ENCODE peak calls at places on chromosomes 7 and 10, in seven cellular contexts. L is hippocampal formation, V is AML-193, K is lung microvascular endothelial cell, Y is neuronal stem cell, S is mesothelial cell of epicardium, G is kidney epithelial cell. A is an unnamed sample.
A peak's percentile ranks its signal among the peaks of the same experiment; 100 is the strongest.

GRCh38 chr7:157875230-157876179 is 538.7 kb downstream of the DNAJB6 start:
- DNase-seq in S (no peak), V (no peak), G (no peak), L (no peak), Y (peak; percentile 57), K (no peak), A (no peak)

GRCh38 chr10:1348773-1349050 is 292.5 kb downstream of the WDR37 start:
- DNase-seq in S (no peak), L (no peak), K (no peak), Y (no peak), G (no peak), V (no peak), A (no peak)

GRCh38 chr7:79341902-79342301 is 111.6 kb downstream of the MAGI2 start:
- DNase-seq in G (no peak), Y (no peak), S (no peak), K (peak; percentile 11), L (no peak), V (no peak), A (no peak)

GRCh38 chr10:8444630-8445029 is 390.1 kb downstream of the GATA3 start:
- DNase-seq in Y (no peak), K (no peak), G (no peak), V (no peak), L (no peak), S (no peak), A (peak; percentile 3)

GRCh38 chr10:131689954-131690669 is 210.7 kb upstream of the PPP2R2D start:
- DNase-seq in Y (no peak), L (no peak), V (no peak), S (no peak), G (no peak), K (no peak), A (no peak)

GRCh38 chr10:127872011-127872741 is 20.6 kb downstream of the CLRN3 start:
- DNase-seq in Y (no peak), L (no peak), K (no peak), G (no peak), S (no peak), V (no peak), A (no peak)

GRCh38 chr7:73451780-73452398 is 18.3 kb downstream of the FZD9 start:
- DNase-seq in S (no peak), V (peak; percentile 59), Y (peak; percentile 47), K (peak; percentile 71), L (peak; percentile 3), G (no peak), A (peak; percentile 60)

GRCh38 chr10:129055966-129056365 is 411.1 kb upstream of the MGMT start:
- DNase-seq in G (no peak), K (no peak), L (no peak), Y (no peak), V (no peak), S (no peak), A (no peak)

GRCh38 chr7:40232242-40232929 is 97.6 kb downstream of the SUGCT start:
- DNase-seq in G (peak; percentile 38), V (peak; percentile 20), S (no peak), L (no peak), Y (peak; percentile 26), K (peak; percentile 68), A (peak; percentile 47)

GRCh38 chr10:16792675-16793074 is 24.5 kb downstream of the RSU1 start:
- DNase-seq in L (no peak), K (no peak), Y (no peak), V (no peak), G (no peak), S (no peak), A (no peak)

GRCh38 chr7:129489491-129489890 is 12.8 kb upstream of the SMKR1 start:
- DNase-seq in L (no peak), K (no peak), S (no peak), V (no peak), G (no peak), Y (no peak), A (no peak)

GRCh38 chr7:151598045-151598444 is 78.3 kb upstream of the RHEB start:
- DNase-seq in L (no peak), V (no peak), K (peak; percentile 40), S (no peak), Y (no peak), G (peak; percentile 94), A (no peak)

GRCh38 chr10:72503694-72504438 is 122.0 kb downstream of the MICU1 start:
- DNase-seq in G (no peak), L (no peak), Y (no peak), K (no peak), S (no peak), V (no peak), A (no peak)

GRCh38 chr10:98886686-98887085 is 349.0 kb downstream of the HPSE2 start:
- DNase-seq in Y (no peak), S (no peak), G (no peak), V (peak; percentile 56), L (no peak), K (no peak), A (no peak)

GRCh38 chr7:40979296-40979695 is 723.6 kb downstream of the INHBA start:
- DNase-seq in L (no peak), Y (no peak), V (no peak), K (no peak), S (no peak), G (no peak), A (no peak)